ENCODE peak calls at places on chromosomes 12 and 14, in seven cellular contexts. P, O, F, E, Z, M and H are unnamed samples.

GRCh38 chr14:36520601-36521525 is 831 bp upstream of the NKX2-1 start:
- DNase-seq in P (no peak), O (peak), F (peak), E (no peak), Z (no peak), M (peak), H (peak)

GRCh38 chr14:85963486-85963885 is 433.5 kb downstream of the FLRT2 start:
- DNase-seq in P (no peak), O (no peak), F (no peak), E (no peak), Z (no peak), M (no peak), H (no peak)

GRCh38 chr14:20698018-20698329 is 9.4 kb downstream of the ANG start:
- DNase-seq in P (no peak), O (no peak), F (no peak), E (no peak), Z (no peak), M (no peak), H (no peak)

GRCh38 chr14:100669011-100669412 is 57.7 kb upstream of the DLK1 start:
- DNase-seq in P (no peak), O (no peak), F (no peak), E (no peak), Z (no peak), M (no peak), H (no peak)

GRCh38 chr12:47221256-47222023 is 141.7 kb upstream of the AMIGO2 start:
- DNase-seq in P (no peak), O (no peak), F (no peak), E (no peak), Z (no peak), M (no peak), H (no peak)

GRCh38 chr12:46874642-46875041 is 48.8 kb upstream of the SLC38A4 start:
- DNase-seq in P (no peak), O (no peak), F (no peak), E (no peak), Z (no peak), M (peak), H (peak)

GRCh38 chr12:129911437-129912049 is 7.7 kb upstream of the TMEM132D start:
- DNase-seq in P (peak), O (peak), F (peak), E (no peak), Z (no peak), M (peak), H (peak)

GRCh38 chr12:101823891-101824290 is 6.9 kb downstream of the GNPTAB start:
- DNase-seq in P (peak), O (peak), F (peak), E (peak), Z (peak), M (peak), H (peak)

GRCh38 chr12:53443955-53444354 is 2.4 kb downstream of the PRR13 start:
- DNase-seq in P (no peak), O (no peak), F (peak), E (no peak), Z (no peak), M (no peak), H (no peak)

GRCh38 chr14:68795602-68796417 is 2.9 kb upstream of the ZFP36L1 start:
- DNase-seq in P (peak), O (peak), F (peak), E (peak), Z (peak), M (peak), H (peak)

GRCh38 chr14:104387385-104388010 is 192.1 kb upstream of the C14orf180 start:
- DNase-seq in P (no peak), O (no peak), F (no peak), E (no peak), Z (no peak), M (no peak), H (no peak)

GRCh38 chr12:106080111-106080732 is 58.5 kb downstream of the NUAK1 start:
- DNase-seq in P (no peak), O (no peak), F (no peak), E (no peak), Z (no peak), M (peak), H (peak)

GRCh38 chr12:78697817-78698415 is 166.7 kb upstream of the SYT1 start:
- DNase-seq in P (no peak), O (no peak), F (no peak), E (no peak), Z (no peak), M (no peak), H (no peak)

GRCh38 chr12:102232446-102232845 is 34.8 kb upstream of the PMCH start:
- DNase-seq in P (no peak), O (no peak), F (no peak), E (no peak), Z (no peak), M (peak), H (peak)

GRCh38 chr12:32877670-32878459 is 18.7 kb downstream of the PKP2 start:
- DNase-seq in P (no peak), O (no peak), F (peak), E (peak), Z (no peak), M (no peak), H (peak)

GRCh38 chr12:114405449-114406271 is at the start of gene TBX5:
- DNase-seq in P (no peak), O (no peak), F (peak), E (no peak), Z (no peak), M (peak), H (peak)

GRCh38 chr12:79988368-79988767 is 53.5 kb upstream of the PPP1R12A start:
- DNase-seq in P (no peak), O (no peak), F (no peak), E (no peak), Z (no peak), M (peak), H (peak)

GRCh38 chr14:101590062-101590461 is 28.8 kb downstream of the DIO3 start:
- DNase-seq in P (no peak), O (no peak), F (no peak), E (no peak), Z (no peak), M (no peak), H (no peak)

GRCh38 chr14:96285667-96286066 is 29.7 kb downstream of the BDKRB1 start:
- DNase-seq in P (no peak), O (no peak), F (no peak), E (peak), Z (no peak), M (no peak), H (peak)

GRCh38 chr12:88298761-88299242 is 156.7 kb downstream of the TMTC3 start:
- DNase-seq in P (no peak), O (no peak), F (peak), E (no peak), Z (no peak), M (peak), H (peak)

GRCh38 chr14:75757644-75758402 is 96.8 kb downstream of the TTLL5 start:
- DNase-seq in P (no peak), O (no peak), F (no peak), E (no peak), Z (no peak), M (no peak), H (no peak)

GRCh38 chr12:48336564-48336963 is 14.2 kb downstream of the ZNF641 start:
- DNase-seq in P (no peak), O (no peak), F (peak), E (no peak), Z (no peak), M (no peak), H (no peak)

GRCh38 chr14:64702493-64703392 is 1.5 kb upstream of the PLEKHG3 start:
- DNase-seq in P (no peak), O (no peak), F (peak), E (no peak), Z (peak), M (no peak), H (no peak)

GRCh38 chr12:104331376-104331775 is 27.8 kb downstream of the EID3 start:
- DNase-seq in P (no peak), O (no peak), F (no peak), E (no peak), Z (no peak), M (no peak), H (no peak)

GRCh38 chr14:106530423-106531107 is 1004.2 kb downstream of the TMEM121 start:
- DNase-seq in P (no peak), O (peak), F (peak), E (no peak), Z (peak), M (no peak), H (no peak)

GRCh38 chr12:120662879-120663278 is 22.5 kb downstream of the CABP1 start:
- DNase-seq in P (no peak), O (no peak), F (no peak), E (no peak), Z (no peak), M (no peak), H (no peak)

GRCh38 chr14:69351385-69351784 is 46.7 kb downstream of the ERH start:
- DNase-seq in P (no peak), O (no peak), F (no peak), E (no peak), Z (no peak), M (no peak), H (no peak)

GRCh38 chr12:117807946-117808345 is 160.8 kb downstream of the KSR2 start:
- DNase-seq in P (no peak), O (no peak), F (no peak), E (no peak), Z (no peak), M (no peak), H (no peak)

GRCh38 chr12:6214633-6215032 is 14.4 kb downstream of the CD9 start:
- DNase-seq in P (no peak), O (no peak), F (no peak), E (no peak), Z (no peak), M (no peak), H (no peak)

GRCh38 chr14:50475460-50475859 is 56.9 kb downstream of the MAP4K5 start:
- DNase-seq in P (no peak), O (no peak), F (peak), E (no peak), Z (no peak), M (no peak), H (no peak)